ENCODE peak calls at places on chromosomes 11 and 22, in ten cellular contexts. B is CD8-positive, alpha-beta T cell; O is fibroblast of mammary gland; W is GM12865; H is lung; D is bronchial epithelial cell; E is foreskin fibroblast; J is dorsolateral prefrontal cortex; L is pancreas; X is transverse colon. Q is an unnamed sample.

GRCh38 chr11:6259638-6260019 is at the start of gene CCKBR:
- DNase-seq in B (no peak), O (no peak), W (no peak), H (no peak), D (no peak), E (no peak), J (no peak), L (peak), X (peak), Q (no peak)

GRCh38 chr22:49548356-49549202 is 279.1 kb downstream of the BRD1 start:
- DNase-seq in B (no peak), O (no peak), W (no peak), H (no peak), D (no peak), E (no peak), J (no peak), L (peak), X (no peak), Q (no peak)

GRCh38 chr11:70567680-70568503 is 169.6 kb downstream of the CTTN start:
- DNase-seq in B (no peak), O (peak), W (no peak), H (no peak), D (peak), E (peak), J (no peak), L (peak), X (peak), Q (peak)

GRCh38 chr22:37462983-37463382 is 23.2 kb downstream of the MFNG start:
- DNase-seq in B (no peak), O (peak), W (no peak), H (no peak), D (peak), E (peak), J (no peak), L (peak), X (no peak), Q (no peak)

GRCh38 chr11:17164361-17165246 is 43.2 kb downstream of the PIK3C2A start:
- DNase-seq in B (no peak), O (peak), W (peak), H (no peak), D (peak), E (peak), J (no peak), L (no peak), X (no peak), Q (no peak)

GRCh38 chr11:63673579-63673978 is 2.4 kb upstream of the ATL3 start:
- DNase-seq in B (no peak), O (peak), W (no peak), H (no peak), D (no peak), E (peak), J (no peak), L (no peak), X (no peak), Q (no peak)

GRCh38 chr11:126132319-126132718 is 69.7 kb upstream of the CDON start:
- DNase-seq in B (no peak), O (no peak), W (no peak), H (peak), D (peak), E (no peak), J (no peak), L (no peak), X (no peak), Q (no peak)

GRCh38 chr11:44899959-44900358 is 50.7 kb downstream of the TP53I11 start:
- DNase-seq in B (no peak), O (peak), W (peak), H (no peak), D (peak), E (peak), J (no peak), L (no peak), X (peak), Q (no peak)

GRCh38 chr11:71248656-71249055 is 3.7 kb downstream of the SHANK2 start:
- DNase-seq in B (no peak), O (no peak), W (no peak), H (no peak), D (no peak), E (no peak), J (no peak), L (peak), X (no peak), Q (peak)

GRCh38 chr22:47713880-47714452 is 951.5 kb downstream of the TBC1D22A start:
- DNase-seq in B (no peak), O (no peak), W (no peak), H (no peak), D (no peak), E (no peak), J (no peak), L (no peak), X (no peak), Q (no peak)

GRCh38 chr11:67032830-67033555 is 10.1 kb downstream of the SYT12 start:
- DNase-seq in B (no peak), O (peak), W (no peak), H (no peak), D (peak), E (peak), J (peak), L (no peak), X (no peak), Q (no peak)

GRCh38 chr11:61477734-61478148 is 30.8 kb upstream of the LRRC10B start:
- DNase-seq in B (peak), O (peak), W (peak), H (peak), D (no peak), E (peak), J (no peak), L (peak), X (peak), Q (no peak)

GRCh38 chr11:120216426-120217102 is 5.7 kb downstream of the OAF start:
- DNase-seq in B (no peak), O (no peak), W (no peak), H (no peak), D (no peak), E (no peak), J (no peak), L (no peak), X (no peak), Q (no peak)

GRCh38 chr22:21694795-21695431 is 29.1 kb downstream of the PPIL2 start:
- DNase-seq in B (no peak), O (no peak), W (no peak), H (no peak), D (no peak), E (no peak), J (no peak), L (no peak), X (no peak), Q (no peak)

GRCh38 chr11:125947419-125948277 is 1.8 kb downstream of the VSIG10L2 start:
- DNase-seq in B (no peak), O (no peak), W (no peak), H (no peak), D (no peak), E (no peak), J (no peak), L (no peak), X (no peak), Q (no peak)

GRCh38 chr11:114219559-114220349 is 76.4 kb upstream of the NNMT start:
- DNase-seq in B (no peak), O (peak), W (no peak), H (peak), D (no peak), E (peak), J (no peak), L (no peak), X (no peak), Q (no peak)

GRCh38 chr11:4459470-4459869 is 10.4 kb downstream of the OR52K2 start:
- DNase-seq in B (no peak), O (peak), W (peak), H (peak), D (peak), E (peak), J (no peak), L (no peak), X (peak), Q (no peak)

GRCh38 chr11:11988862-11989261 is 19.6 kb downstream of the DKK3 start:
- DNase-seq in B (no peak), O (no peak), W (no peak), H (no peak), D (no peak), E (no peak), J (no peak), L (no peak), X (no peak), Q (no peak)
- TF ChIP-seq CTCF in B (no peak), O (peak), W (no peak), H (no peak), D (peak), E (peak), J (no peak), L (no peak), X (no peak), Q (no peak)

GRCh38 chr22:19761500-19762314 is 1.1 kb downstream of the TBX1 start:
- DNase-seq in B (no peak), O (peak), W (no peak), H (no peak), D (peak), E (no peak), J (no peak), L (no peak), X (no peak), Q (no peak)
- H3K4me3 ChIP-seq in B (no peak), O (peak), W (no peak), H (no peak), D (peak), E (no peak), J (no peak), L (no peak), X (no peak), Q (no peak)

GRCh38 chr11:64776425-64776824 is 1.9 kb downstream of the SF1 start:
- DNase-seq in B (no peak), O (no peak), W (no peak), H (no peak), D (no peak), E (no peak), J (no peak), L (no peak), X (no peak), Q (no peak)

GRCh38 chr11:64777449-64778222 is 706 bp downstream of the SF1 start:
- DNase-seq in B (peak), O (peak), W (peak), H (peak), D (peak), E (peak), J (peak), L (peak), X (peak), Q (peak)

GRCh38 chr11:64776875-64777274 is 1.5 kb downstream of the SF1 start:
- DNase-seq in B (no peak), O (no peak), W (no peak), H (no peak), D (no peak), E (no peak), J (peak), L (no peak), X (no peak), Q (no peak)

GRCh38 chr11:64778223-64778472 is 194 bp downstream of the SF1 start:
- DNase-seq in B (no peak), O (no peak), W (no peak), H (no peak), D (no peak), E (no peak), J (no peak), L (no peak), X (no peak), Q (no peak)

DNA sequence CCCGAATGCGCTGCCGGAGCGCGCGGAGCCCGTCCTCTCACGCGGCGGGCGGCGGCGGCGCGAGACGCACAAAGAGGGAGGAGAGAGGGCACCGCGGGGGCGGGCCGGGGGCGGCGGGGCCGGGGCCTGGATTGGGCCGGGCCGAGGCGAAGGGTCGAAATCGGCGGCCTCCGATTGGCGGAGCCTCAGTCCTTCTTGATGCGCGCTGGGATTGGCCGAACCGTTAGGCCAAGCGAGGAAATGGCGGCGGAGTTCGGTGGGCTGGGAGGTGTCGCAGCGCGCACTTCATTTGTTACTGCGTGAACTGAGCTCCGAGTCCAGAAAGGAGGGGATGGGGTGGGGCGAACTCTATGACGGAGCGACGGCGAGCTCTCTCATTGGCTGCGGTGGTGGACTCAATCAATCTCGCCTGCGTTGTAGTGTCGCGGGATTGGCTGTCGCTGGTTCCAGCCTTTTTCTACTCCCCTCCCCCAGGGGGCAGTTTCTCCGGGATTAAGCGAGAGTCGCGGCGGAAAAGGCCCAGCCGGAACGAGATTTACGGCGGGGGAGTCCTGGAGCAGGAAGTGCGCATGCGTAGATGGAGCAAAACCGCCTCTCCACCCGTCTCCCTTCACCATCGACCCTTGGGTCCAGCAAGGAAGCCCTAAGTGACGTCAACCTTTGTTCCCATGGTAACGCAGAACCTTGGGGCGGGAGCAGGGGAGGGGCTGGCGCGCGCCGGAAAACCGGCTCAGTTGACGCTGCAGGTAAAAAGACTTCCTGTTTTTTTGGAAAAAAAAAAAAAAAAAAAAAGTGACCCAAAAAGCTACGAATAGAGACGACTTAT is at the start of gene SF1:
- DNase-seq in B (peak), O (peak), W (peak), H (peak), D (peak), E (peak), J (peak), L (peak), X (peak), Q (peak)
- TF ChIP-seq CTCF in B (no peak), O (no peak), W (no peak), H (no peak), D (peak), E (no peak), J (peak), L (no peak), X (no peak), Q (no peak)

GRCh38 chr11:2265854-2266585 is 4.4 kb downstream of the ASCL2 start:
- DNase-seq in B (no peak), O (no peak), W (no peak), H (peak), D (no peak), E (no peak), J (no peak), L (no peak), X (no peak), Q (no peak)

GRCh38 chr11:2265396-2265795 is 5.0 kb downstream of the ASCL2 start:
- DNase-seq in B (no peak), O (no peak), W (peak), H (peak), D (no peak), E (no peak), J (no peak), L (no peak), X (no peak), Q (no peak)

GRCh38 chr11:2267306-2267861 is 3.0 kb downstream of the ASCL2 start:
- DNase-seq in B (no peak), O (no peak), W (no peak), H (peak), D (no peak), E (no peak), J (no peak), L (no peak), X (no peak), Q (peak)

GRCh38 chr11:2267871-2268825 is 2.2 kb downstream of the ASCL2 start:
- DNase-seq in B (no peak), O (no peak), W (no peak), H (peak), D (no peak), E (no peak), J (no peak), L (peak), X (no peak), Q (peak)

DNA sequence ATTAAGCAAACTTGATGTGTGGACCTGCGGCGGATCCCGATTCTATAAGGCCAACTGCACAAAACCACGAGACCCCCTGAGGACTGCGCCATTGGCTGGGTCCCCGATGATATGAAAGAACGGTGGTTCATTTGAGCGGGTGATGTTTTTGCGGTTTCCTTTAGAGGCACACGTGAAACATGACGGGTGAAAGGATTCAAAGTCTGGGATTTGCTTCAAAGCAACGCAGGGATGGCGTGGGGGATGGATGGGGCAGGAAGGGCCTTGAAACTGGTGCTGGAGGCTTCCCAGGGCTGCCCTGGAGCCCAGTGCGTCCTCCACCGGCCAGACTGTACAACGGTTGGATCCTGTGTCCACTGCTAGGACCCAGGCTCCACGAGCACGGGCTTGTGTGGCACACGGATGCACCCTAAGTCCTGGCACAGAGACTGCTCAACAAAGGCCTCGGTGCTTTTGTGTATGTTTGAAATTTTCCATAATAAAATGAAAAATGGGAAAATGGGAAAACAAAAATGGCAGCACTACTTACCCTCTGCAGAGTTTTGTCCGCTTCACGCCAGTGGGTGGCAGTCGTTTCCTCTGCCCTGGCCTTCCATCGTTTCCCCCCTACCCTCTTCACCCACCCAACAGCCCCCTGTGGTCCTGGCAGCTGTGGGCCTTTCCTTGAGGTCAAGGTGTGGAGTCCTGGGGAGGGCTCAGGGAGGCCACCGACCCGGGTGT is 3.6 kb downstream of the ASCL2 start:
- DNase-seq in B (no peak), O (no peak), W (no peak), H (no peak), D (no peak), E (no peak), J (no peak), L (no peak), X (no peak), Q (peak)
- H3K4me3 ChIP-seq in B (no peak), O (no peak), W (no peak), H (no peak), D (no peak), E (no peak), J (no peak), L (no peak), X (no peak), Q (no peak)

GRCh38 chr11:134098566-134099184 is 29.8 kb downstream of the JAM3 start:
- DNase-seq in B (no peak), O (no peak), W (peak), H (no peak), D (peak), E (no peak), J (no peak), L (no peak), X (no peak), Q (no peak)
- TF ChIP-seq CTCF in B (no peak), O (peak), W (peak), H (no peak), D (peak), E (no peak), J (no peak), L (no peak), X (no peak), Q (peak)

GRCh38 chr22:19522881-19523239 is 1.4 kb downstream of the CLDN5 start:
- DNase-seq in B (no peak), O (no peak), W (no peak), H (no peak), D (no peak), E (no peak), J (no peak), L (no peak), X (no peak), Q (no peak)
- H3K4me3 ChIP-seq in B (peak), O (no peak), W (no peak), H (peak), D (no peak), E (no peak), J (peak), L (peak), X (peak), Q (no peak)

GRCh38 chr11:26276798-26277424 is 55.0 kb upstream of the ANO3 start:
- DNase-seq in B (no peak), O (peak), W (peak), H (peak), D (peak), E (peak), J (peak), L (peak), X (peak), Q (no peak)

GRCh38 chr11:26283852-26284421 is 48.0 kb upstream of the ANO3 start:
- DNase-seq in B (no peak), O (peak), W (no peak), H (no peak), D (no peak), E (peak), J (no peak), L (no peak), X (no peak), Q (no peak)

DNA sequence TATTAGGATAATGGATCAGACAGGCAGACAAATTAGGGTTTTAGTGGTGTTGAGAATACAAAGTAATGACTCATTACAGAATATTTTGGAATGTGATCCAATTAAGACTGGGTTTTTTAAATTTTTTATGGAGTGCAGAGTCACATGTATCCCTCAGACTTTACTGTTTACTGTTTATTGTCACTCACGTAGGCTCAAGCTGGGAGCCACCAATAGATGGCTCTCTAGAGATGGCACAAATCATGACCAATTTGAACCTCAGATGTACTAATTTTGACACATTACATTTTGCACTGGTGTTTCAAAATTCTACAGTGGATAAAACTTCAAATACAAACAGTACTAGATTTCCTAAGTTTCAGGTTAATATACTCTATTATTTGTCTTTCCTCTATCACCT is 53.6 kb upstream of the ANO3 start:
- DNase-seq in B (no peak), O (no peak), W (no peak), H (no peak), D (no peak), E (no peak), J (no peak), L (no peak), X (no peak), Q (no peak)
- TF ChIP-seq CTCF in B (no peak), O (no peak), W (no peak), H (no peak), D (no peak), E (no peak), J (no peak), L (no peak), X (no peak), Q (no peak)

GRCh38 chr22:46560696-46561295 is 23.4 kb upstream of the CELSR1 start:
- DNase-seq in B (no peak), O (no peak), W (no peak), H (no peak), D (no peak), E (no peak), J (no peak), L (peak), X (no peak), Q (peak)
- H3K4me3 ChIP-seq in B (no peak), O (no peak), W (no peak), H (no peak), D (no peak), E (no peak), J (no peak), L (no peak), X (no peak), Q (no peak)

Q was measured in RWPE2.